ENCODE peak calls at places on chromosomes 3 and 15, in seven cellular contexts. Y is A549; K is nephron progenitor cell; B is HT-29; W is Calu3; H is HCEC 1CT; I is stimulated activated CD8-positive, alpha-beta memory T cell treated with anti-CD3 and anti-CD28 coated beads, Interleukin-4, amount 100 ng/mL, for 1 hour. C is an unnamed sample.

GRCh38 chr15:39774688-39775267 is 7.9 kb downstream of the FSIP1 start:
- DNase-seq in Y (no peak), K (no peak), B (no peak), W (no peak), H (no peak), I (no peak), C (no peak)

GRCh38 chr15:80587816-80588456 is 107.2 kb upstream of the ABHD17C start:
- DNase-seq in Y (no peak), K (no peak), B (no peak), W (peak; percentile 50), H (peak; percentile 69), I (no peak), C (no peak)

GRCh38 chr15:66844747-66845145 is 142.7 kb downstream of the SMAD6 start:
- DNase-seq in Y (no peak), K (no peak), B (no peak), W (no peak), H (no peak), I (no peak), C (no peak)

GRCh38 chr15:53811530-53811929 is 52.1 kb upstream of the WDR72 start:
- DNase-seq in Y (no peak), K (no peak), B (peak; percentile 74), W (no peak), H (no peak), I (no peak), C (peak; percentile 41)

GRCh38 chr15:40452296-40453090 is 11.7 kb downstream of the BAHD1 start:
- DNase-seq in Y (no peak), K (no peak), B (no peak), W (no peak), H (no peak), I (no peak), C (peak; percentile 25)

GRCh38 chr15:73934281-73934680 is 8.0 kb downstream of the LOXL1 start:
- DNase-seq in Y (no peak), K (no peak), B (peak; percentile 66), W (no peak), H (no peak), I (no peak), C (peak; percentile 45)

GRCh38 chr3:149969110-149969944 is 1.4 kb downstream of the PFN2 start:
- DNase-seq in Y (peak; percentile 42), K (peak; percentile 52), B (peak; percentile 89), W (peak; percentile 72), H (peak; percentile 86), I (no peak), C (peak; percentile 34)

GRCh38 chr15:91867581-91868026 is 14.1 kb downstream of the SLCO3A1 start:
- DNase-seq in Y (peak; percentile 78), K (no peak), B (peak; percentile 93), W (peak; percentile 94), H (peak; percentile 94), I (no peak), C (no peak)

GRCh38 chr3:107846282-107846852 is 244.5 kb downstream of the CD47 start:
- DNase-seq in Y (peak; percentile 62), K (peak; percentile 81), B (peak; percentile 96), W (peak; percentile 74), H (peak; percentile 50), I (no peak), C (peak; percentile 66)

GRCh38 chr3:46617941-46618340 is 5.6 kb downstream of the FAM240A start:
- DNase-seq in Y (no peak), K (no peak), B (no peak), W (no peak), H (no peak), I (no peak), C (no peak)

GRCh38 chr15:77032052-77032646 is 37.2 kb downstream of the PSTPIP1 start:
- DNase-seq in Y (no peak), K (no peak), B (no peak), W (no peak), H (no peak), I (no peak), C (no peak)

GRCh38 chr3:13111173-13111873 is 38.1 kb upstream of the IQSEC1 start:
- DNase-seq in Y (no peak), K (no peak), B (peak; percentile 16), W (peak; percentile 66), H (no peak), I (no peak), C (no peak)

GRCh38 chr3:192079098-192079497 is 618.1 kb downstream of the PYDC2 start:
- DNase-seq in Y (no peak), K (no peak), B (no peak), W (no peak), H (no peak), I (no peak), C (no peak)

GRCh38 chr3:51581529-51581928 is 43.0 kb downstream of the RAD54L2 start:
- DNase-seq in Y (no peak), K (no peak), B (no peak), W (no peak), H (no peak), I (no peak), C (no peak)

GRCh38 chr3:171907761-171908160 is 64.6 kb downstream of the TMEM212 start:
- DNase-seq in Y (no peak), K (no peak), B (no peak), W (no peak), H (no peak), I (no peak), C (no peak)

GRCh38 chr3:162034368-162034767 is 537.8 kb downstream of the OTOL1 start:
- DNase-seq in Y (no peak), K (no peak), B (no peak), W (no peak), H (peak; percentile 78), I (no peak), C (no peak)

GRCh38 chr15:90895571-90896117 is 7.5 kb upstream of the MAN2A2 start:
- DNase-seq in Y (no peak), K (no peak), B (peak; percentile 51), W (no peak), H (peak; percentile 22), I (no peak), C (no peak)

GRCh38 chr3:39122811-39123210 is 15.3 kb downstream of the TTC21A start:
- DNase-seq in Y (no peak), K (no peak), B (no peak), W (no peak), H (no peak), I (no peak), C (no peak)

GRCh38 chr3:17491601-17492000 is 250.8 kb downstream of the TBC1D5 start:
- DNase-seq in Y (no peak), K (no peak), B (no peak), W (no peak), H (peak; percentile 57), I (no peak), C (no peak)

GRCh38 chr3:49377483-49377882 is 19.3 kb upstream of the GPX1 start:
- DNase-seq in Y (no peak), K (no peak), B (no peak), W (no peak), H (no peak), I (no peak), C (no peak)

GRCh38 chr3:32340639-32341365 is 50.9 kb upstream of the CMTM7 start:
- DNase-seq in Y (no peak), K (no peak), B (no peak), W (peak; percentile 14), H (no peak), I (no peak), C (peak; percentile 68)

GRCh38 chr3:10594915-10595314 is 89.5 kb upstream of the ATP2B2 start:
- DNase-seq in Y (peak; percentile 54), K (peak; percentile 95), B (peak; percentile 52), W (peak; percentile 52), H (peak; percentile 48), I (peak; percentile 5), C (peak; percentile 25)

GRCh38 chr3:190265795-190266194 is 56.5 kb downstream of the CLDN1 start:
- DNase-seq in Y (no peak), K (no peak), B (peak; percentile 84), W (peak; percentile 81), H (peak; percentile 15), I (no peak), C (peak; percentile 40)

GRCh38 chr3:23594897-23595670 is 210.7 kb upstream of the UBE2E1 start:
- DNase-seq in Y (no peak), K (no peak), B (no peak), W (no peak), H (no peak), I (no peak), C (no peak)

GRCh38 chr15:33135355-33135781 is 59.1 kb downstream of the FMN1 start:
- DNase-seq in Y (no peak), K (no peak), B (no peak), W (no peak), H (peak; percentile 41), I (no peak), C (no peak)

GRCh38 chr3:105944281-105944680 is 75.5 kb upstream of the CBLB start:
- DNase-seq in Y (no peak), K (no peak), B (no peak), W (no peak), H (peak; percentile 79), I (no peak), C (no peak)

GRCh38 chr15:60652870-60653269 is 173.9 kb upstream of the ICE2 start:
- DNase-seq in Y (no peak), K (no peak), B (no peak), W (no peak), H (no peak), I (no peak), C (no peak)

GRCh38 chr3:150397220-150397619 is 10.9 kb upstream of the TSC22D2 start:
- DNase-seq in Y (no peak), K (no peak), B (no peak), W (no peak), H (no peak), I (no peak), C (no peak)

GRCh38 chr15:82849556-82850241 is 40.3 kb downstream of the WHAMM start:
- DNase-seq in Y (peak; percentile 57), K (peak; percentile 80), B (peak; percentile 97), W (peak; percentile 59), H (peak; percentile 83), I (peak; percentile 8), C (peak; percentile 88)

GRCh38 chr15:31274496-31275330 is 51.9 kb upstream of the KLF13 start:
- DNase-seq in Y (no peak), K (no peak), B (no peak), W (no peak), H (no peak), I (no peak), C (no peak)

GRCh38 chr3:138196023-138196422 is 8.9 kb downstream of the ARMC8 start:
- DNase-seq in Y (no peak), K (no peak), B (no peak), W (no peak), H (peak; percentile 27), I (no peak), C (no peak)

GRCh38 chr3:112610121-112610520 is 30.8 kb downstream of the CCDC80 start:
- DNase-seq in Y (no peak), K (no peak), B (no peak), W (no peak), H (peak; percentile 37), I (no peak), C (no peak)

GRCh38 chr15:27784107-27784506 is 315.0 kb downstream of the OCA2 start:
- DNase-seq in Y (no peak), K (no peak), B (no peak), W (no peak), H (no peak), I (no peak), C (no peak)

GRCh38 chr3:64505419-64505818 is 182.4 kb downstream of the ADAMTS9 start:
- DNase-seq in Y (no peak), K (no peak), B (no peak), W (no peak), H (no peak), I (no peak), C (no peak)

GRCh38 chr3:179347108-179347382 is 464 bp upstream of the MFN1 start:
- DNase-seq in Y (no peak), K (no peak), B (no peak), W (no peak), H (no peak), I (no peak), C (no peak)